ENCODE peak calls at places on chromosomes 16 and 17, in nine cellular contexts. Q, J, H, Y, M, A, C, R and U are unnamed samples.

GRCh38 chr17:15264542-15264941 is 584 bp downstream of the PMP22 start:
- DNase-seq in J (no peak), C (peak), R (no peak), A (peak), M (peak), Q (peak), H (no peak), Y (no peak), U (no peak)

GRCh38 chr17:12510535-12510934 is 155.2 kb upstream of the MYOCD start:
- DNase-seq in C (no peak), M (no peak), R (no peak), H (no peak), Q (no peak), Y (no peak), A (no peak), J (no peak), U (no peak)

GRCh38 chr16:27639588-27640276 is 89.8 kb downstream of the KATNIP start:
- DNase-seq in Q (peak), M (no peak), J (peak), C (no peak), R (no peak), H (no peak), Y (peak), A (no peak), U (peak)

GRCh38 chr17:66675991-66676371 is 158.9 kb upstream of the CACNG5 start:
- DNase-seq in Y (no peak), C (no peak), R (no peak), M (no peak), A (peak), Q (no peak), J (no peak), H (no peak), U (peak)

GRCh38 chr16:83835972-83836566 is 28.3 kb downstream of the HSBP1 start:
- DNase-seq in J (no peak), Q (no peak), C (no peak), R (no peak), Y (peak), A (no peak), M (no peak), H (no peak), U (no peak)

GRCh38 chr16:73192227-73192894 is 144.4 kb upstream of the ZFHX3 start:
- DNase-seq in R (no peak), C (no peak), J (no peak), Y (no peak), H (no peak), M (no peak), Q (no peak), A (no peak), U (no peak)

GRCh38 chr16:69039333-69039941 is 66.0 kb upstream of the HAS3 start:
- DNase-seq in C (no peak), J (no peak), M (no peak), A (no peak), H (no peak), Y (no peak), R (no peak), Q (no peak), U (no peak)

GRCh38 chr17:31068291-31068690 is 26.5 kb upstream of the NF1 start:
- DNase-seq in J (peak), C (peak), A (no peak), M (no peak), H (no peak), Q (peak), R (peak), Y (peak), U (no peak)

GRCh38 chr17:77728022-77728671 is 230.4 kb upstream of the TNRC6C start:
- DNase-seq in M (no peak), R (no peak), A (no peak), J (no peak), C (peak), H (no peak), Y (peak), Q (no peak), U (peak)

GRCh38 chr17:5099271-5099670 is 12.4 kb downstream of the ZNF232 start:
- DNase-seq in R (no peak), H (no peak), Q (no peak), M (no peak), J (no peak), Y (no peak), C (no peak), A (no peak), U (no peak)

GRCh38 chr16:7581175-7581574 is 248.5 kb downstream of the RBFOX1 start:
- DNase-seq in C (no peak), R (no peak), Q (no peak), H (no peak), Y (no peak), A (no peak), J (no peak), M (no peak), U (no peak)

GRCh38 chr17:79563237-79564013 is 47.4 kb downstream of the RBFOX3 start:
- DNase-seq in J (no peak), Y (peak), C (no peak), H (no peak), R (no peak), A (peak), Q (no peak), M (no peak), U (no peak)

DNA sequence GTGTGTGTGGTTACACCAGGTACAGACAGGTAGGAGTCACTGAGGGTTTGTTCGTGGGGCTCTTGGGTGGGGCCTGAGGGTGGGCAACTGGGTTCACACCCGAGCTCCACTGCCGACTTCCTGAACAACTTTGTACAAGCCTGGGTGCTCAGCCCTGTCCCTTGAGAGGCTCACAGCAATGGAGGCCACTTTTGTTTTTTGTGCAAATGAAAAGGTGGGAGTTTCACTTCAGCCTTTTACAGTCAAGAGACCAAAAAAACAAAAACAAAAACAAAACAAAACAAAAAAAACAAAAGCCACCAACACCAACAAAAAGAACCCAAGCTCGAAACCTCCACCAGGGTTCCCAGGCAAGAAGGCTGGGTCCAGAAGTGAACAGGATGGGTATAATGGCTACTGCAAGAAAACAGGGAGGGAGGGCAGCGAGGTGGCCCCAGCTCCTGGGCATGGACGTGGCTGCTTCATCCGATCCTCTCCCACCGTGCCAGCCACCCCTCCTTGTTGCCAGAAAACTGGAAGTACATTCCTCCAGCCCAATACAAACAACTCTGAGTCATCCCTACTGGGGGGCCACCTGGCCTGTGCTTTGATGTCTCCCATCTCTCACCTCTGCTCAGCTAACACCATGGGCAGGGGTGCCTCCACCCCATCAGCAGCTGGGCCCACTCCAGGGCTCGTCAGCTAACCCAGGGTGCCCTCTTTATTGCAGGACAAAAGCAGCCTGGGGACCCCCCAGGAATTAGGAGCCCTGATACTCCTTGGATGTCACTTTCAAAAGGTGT is 2.1 kb downstream of the RHBDF2 start:
- DNase-seq in J (no peak), Q (peak), A (no peak), Y (no peak), C (no peak), H (no peak), M (no peak), R (no peak), U (no peak)
- H3K4me3 ChIP-seq in J (no peak), Q (no peak), A (peak), Y (peak), C (no peak), H (peak), M (peak), R (no peak), U (peak)

DNA sequence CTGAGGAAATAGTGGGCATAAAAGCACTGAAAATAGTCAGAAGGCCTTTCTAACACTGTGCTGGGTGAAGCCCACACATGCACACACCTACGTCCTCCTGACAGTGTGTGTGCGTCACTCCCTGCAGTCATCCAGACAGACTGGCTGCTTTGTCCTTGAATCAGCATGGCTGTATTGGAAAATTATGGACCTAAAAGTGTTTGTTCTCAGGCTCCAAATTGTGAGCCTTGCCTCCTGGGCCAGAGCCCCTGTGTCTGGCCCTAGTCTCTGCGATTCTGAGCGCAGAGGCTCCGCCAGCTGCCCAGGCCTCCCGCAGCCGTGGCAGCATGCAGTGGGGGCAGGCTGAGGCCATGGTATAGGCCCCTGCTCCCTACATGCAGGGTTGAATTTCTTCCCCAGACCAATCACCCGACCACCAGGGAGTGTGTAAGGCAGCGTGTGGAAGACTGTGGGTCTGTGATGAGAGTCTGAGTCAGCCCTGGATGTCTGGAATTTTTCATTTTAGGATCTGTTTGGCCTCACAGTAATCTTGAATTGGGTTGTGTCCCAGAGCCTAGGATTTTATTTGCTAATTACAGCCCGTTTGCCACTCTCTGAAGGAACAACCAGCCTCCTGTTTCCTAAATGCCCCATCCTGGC is 166.8 kb downstream of the LGALS9B start:
- DNase-seq in C (no peak), J (no peak), Q (no peak), H (no peak), R (no peak), A (no peak), Y (no peak), M (no peak), U (no peak)
- H3K27ac ChIP-seq in C (peak), J (no peak), Q (no peak), H (peak), R (no peak), A (no peak), Y (no peak), M (peak), U (no peak)

GRCh38 chr16:62036101-62036806 is at the start of gene CDH8:
- DNase-seq in M (no peak), J (no peak), A (peak), Q (no peak), C (no peak), Y (no peak), R (no peak), H (no peak), U (no peak)
- H3K4me3 ChIP-seq in M (no peak), J (peak), A (peak), Q (no peak), C (peak), Y (no peak), R (no peak), H (peak), U (peak)

DNA sequence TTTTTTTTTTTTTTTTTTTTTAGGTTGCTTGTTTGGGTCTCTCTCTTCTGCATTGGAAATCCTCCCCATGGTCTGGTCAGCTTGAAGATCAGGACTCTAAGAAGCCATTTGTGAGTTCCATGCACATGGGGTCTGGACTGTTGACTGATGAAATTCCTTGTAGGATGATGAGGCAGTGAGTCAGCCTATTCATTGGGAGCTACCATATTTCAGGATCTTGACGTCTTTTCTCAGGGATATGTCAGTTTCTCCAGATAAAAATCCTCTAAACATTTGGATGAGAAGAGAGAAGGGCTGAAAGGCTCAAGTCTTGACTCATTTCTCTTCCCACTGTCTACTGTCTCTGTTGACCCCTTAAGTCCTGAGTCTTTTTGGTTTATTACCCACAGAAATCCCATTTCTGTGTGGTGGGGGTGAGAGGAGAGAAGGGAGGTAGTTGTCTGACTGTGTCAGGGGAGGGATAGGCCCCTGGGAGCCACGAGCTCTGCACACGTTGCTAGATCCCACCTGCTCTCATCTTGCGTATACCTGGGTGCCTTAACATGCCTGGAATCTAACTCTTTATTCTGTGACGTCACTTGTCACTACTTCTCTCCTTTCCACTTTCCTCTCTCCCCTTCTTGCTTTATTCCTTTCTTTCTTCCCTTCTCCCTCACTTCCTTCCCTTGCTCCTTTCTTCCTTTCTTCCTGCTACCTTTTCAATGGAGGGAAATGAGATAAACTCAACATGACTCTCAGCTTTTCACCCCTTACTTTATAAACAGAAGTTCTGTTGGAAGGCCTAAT is 333.1 kb upstream of the XYLT1 start:
- DNase-seq in J (no peak), A (no peak), H (no peak), Y (no peak), M (no peak), Q (no peak), R (no peak), C (no peak), U (no peak)
- H3K27ac ChIP-seq in J (no peak), A (no peak), H (no peak), Y (no peak), M (no peak), Q (no peak), R (no peak), C (no peak), U (no peak)

GRCh38 chr17:50548831-50549230 is 1.9 kb downstream of the SPATA20 start:
- DNase-seq in Q (no peak), J (no peak), Y (no peak), C (no peak), H (no peak), R (no peak), M (no peak), A (no peak), U (no peak)

GRCh38 chr17:50547035-50547735 is at the start of gene SPATA20:
- DNase-seq in M (peak), Y (peak), C (peak), H (peak), A (peak), J (no peak), R (peak), Q (peak), U (peak)

GRCh38 chr17:50546701-50547034 is 306 bp upstream of the SPATA20 start:
- DNase-seq in M (no peak), Y (no peak), H (no peak), R (no peak), Q (no peak), J (no peak), A (no peak), C (no peak), U (no peak)

GRCh38 chr17:50549256-50549941 is 2.4 kb downstream of the SPATA20 start:
- DNase-seq in H (no peak), J (no peak), A (no peak), R (no peak), M (no peak), Y (no peak), C (no peak), Q (no peak), U (no peak)

DNA sequence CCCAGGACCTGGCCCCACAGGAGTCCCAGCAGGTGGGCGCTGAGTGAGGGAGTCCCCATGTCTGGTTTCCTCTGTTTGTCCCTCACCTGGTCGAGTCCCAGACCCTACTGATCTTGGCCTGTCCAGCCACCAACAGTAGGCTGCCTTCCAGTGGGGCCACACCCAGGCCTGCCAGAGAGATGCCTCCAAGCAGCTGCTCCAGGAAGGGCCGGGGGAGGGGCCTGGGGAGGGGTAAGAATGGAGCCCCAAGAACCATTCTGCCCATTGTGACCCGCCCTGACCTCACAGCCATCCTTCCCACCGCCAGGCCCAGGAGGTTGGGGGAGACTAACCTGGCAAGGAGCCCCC is 736 bp downstream of the SPATA20 start:
- DNase-seq in M (no peak), A (no peak), R (no peak), Y (no peak), H (no peak), C (peak), J (no peak), Q (no peak), U (no peak)
- H3K4me3 ChIP-seq in M (peak), A (peak), R (peak), Y (peak), H (peak), C (peak), J (no peak), Q (peak), U (peak)

DNA sequence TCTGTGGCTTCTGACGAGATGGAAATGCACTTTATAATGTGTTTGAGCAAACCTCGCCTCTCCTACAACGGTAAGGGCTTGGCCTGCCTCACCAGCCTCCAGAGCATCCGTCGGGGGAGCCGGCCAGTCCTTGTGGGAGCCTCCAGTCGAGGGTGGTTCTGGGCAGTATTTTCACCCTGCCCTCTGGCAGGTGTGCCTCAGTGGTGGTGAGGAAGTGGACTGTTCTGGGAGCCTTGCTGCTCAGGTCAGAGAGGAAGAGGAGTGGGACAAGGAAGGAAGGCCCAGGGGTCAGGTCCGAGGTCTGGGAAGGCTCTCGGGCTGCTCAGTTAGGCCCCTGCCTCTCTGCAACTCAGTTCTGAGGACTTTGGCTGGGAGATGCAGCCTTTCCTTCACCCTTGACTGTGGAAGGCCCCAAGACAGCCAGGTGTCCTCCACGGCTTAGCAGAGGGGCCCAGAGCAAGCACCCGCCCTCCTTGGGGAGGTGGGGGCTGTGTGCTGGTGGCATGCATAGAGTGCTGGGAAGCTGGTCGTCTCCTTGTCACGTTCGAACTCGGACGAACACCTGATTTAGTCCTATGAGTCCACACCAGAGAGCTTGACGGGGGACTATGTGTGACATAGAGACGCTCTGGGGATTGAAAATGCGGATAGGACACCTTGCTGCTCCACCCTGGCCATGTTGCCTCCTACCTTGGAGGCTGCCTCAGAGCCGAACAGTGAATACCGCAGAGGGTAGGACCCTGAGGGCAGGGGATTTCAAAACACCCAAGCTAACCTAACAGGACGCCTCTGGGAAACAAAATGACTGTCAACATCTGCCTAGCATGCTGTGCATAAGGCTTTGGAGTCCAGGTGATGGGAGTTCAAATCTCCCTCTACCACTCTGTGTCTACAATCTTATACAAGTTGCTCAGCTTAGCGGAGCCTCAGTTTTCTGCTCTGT is 22.7 kb downstream of the LDHD start:
- DNase-seq in Q (no peak), A (no peak), H (no peak), R (no peak), J (no peak), Y (no peak), C (no peak), M (no peak), U (no peak)
- H3K27ac ChIP-seq in Q (no peak), A (no peak), H (no peak), R (no peak), J (no peak), Y (no peak), C (no peak), M (no peak), U (no peak)

GRCh38 chr16:30472328-30472942 is at the start of gene ITGAL:
- DNase-seq in A (peak), Q (no peak), J (no peak), M (peak), H (no peak), R (peak), C (peak), Y (no peak), U (no peak)
- H3K4me3 ChIP-seq in A (peak), Q (no peak), J (no peak), M (peak), H (peak), R (peak), C (no peak), Y (no peak), U (no peak)